ENCODE peak calls at places on chromosome 19, in six cellular contexts. D is tibial nerve; C is iris pigment epithelial cell; G is GM12865; Z is CD4-positive, alpha-beta T cell; U is foreskin keratinocyte. V is an unnamed sample.

GRCh38 chr19:20167020-20167644 is at the start of gene ZNF486:
- DNase-seq in D (peak), C (peak), G (peak), Z (peak), U (peak), V (peak)

GRCh38 chr19:49222528-49222927 is 64.9 kb downstream of the TRPM4 start:
- DNase-seq in D (no peak), C (no peak), G (no peak), Z (no peak), U (no peak), V (no peak)

GRCh38 chr19:45814851-45815481 is at the start of gene RSPH6A:
- DNase-seq in D (no peak), C (no peak), G (no peak), Z (no peak), U (no peak), V (no peak)

GRCh38 chr19:58544591-58545285 is 874 bp downstream of the TRIM28 start:
- DNase-seq in D (no peak), C (peak), G (peak), Z (peak), U (no peak), V (peak)

GRCh38 chr19:30202060-30202600 is 170.1 kb upstream of the ZNF536 start:
- DNase-seq in D (no peak), C (no peak), G (no peak), Z (no peak), U (no peak), V (no peak)

GRCh38 chr19:30877591-30878230 is 471.5 kb downstream of the TSHZ3 start:
- DNase-seq in D (peak), C (no peak), G (no peak), Z (no peak), U (no peak), V (peak)

GRCh38 chr19:3479819-3480215 is 508 bp downstream of the SMIM24 start:
- DNase-seq in D (no peak), C (no peak), G (peak), Z (no peak), U (no peak), V (no peak)

GRCh38 chr19:27764186-27764804 is 1448.7 kb downstream of the UQCRFS1 start:
- DNase-seq in D (no peak), C (no peak), G (no peak), Z (no peak), U (no peak), V (no peak)

GRCh38 chr19:49679832-49680472 is 2.9 kb downstream of the PRMT1 start:
- DNase-seq in D (no peak), C (no peak), G (no peak), Z (no peak), U (no peak), V (no peak)

GRCh38 chr19:2271516-2272103 is 10.4 kb downstream of the PEAK3 start:
- DNase-seq in D (no peak), C (peak), G (no peak), Z (no peak), U (peak), V (no peak)

GRCh38 chr19:38665950-38666661 is 18.7 kb downstream of the ACTN4 start:
- DNase-seq in D (peak), C (no peak), G (no peak), Z (no peak), U (no peak), V (no peak)

GRCh38 chr19:5002143-5002542 is 33.2 kb downstream of the KDM4B start:
- DNase-seq in D (no peak), C (peak), G (no peak), Z (no peak), U (no peak), V (no peak)

GRCh38 chr19:17078920-17079709 is 3.5 kb downstream of the MYO9B start:
- DNase-seq in D (no peak), C (no peak), G (peak), Z (no peak), U (no peak), V (peak)

GRCh38 chr19:8567522-8568172 is 9.6 kb downstream of the MYO1F start:
- DNase-seq in D (no peak), C (no peak), G (no peak), Z (no peak), U (no peak), V (peak)

GRCh38 chr19:33192010-33192409 is 2.1 kb upstream of the LRP3 start:
- DNase-seq in D (no peak), C (no peak), G (no peak), Z (no peak), U (no peak), V (no peak)

GRCh38 chr19:6354098-6354674 is 7.1 kb upstream of the CLPP start:
- DNase-seq in D (no peak), C (no peak), G (no peak), Z (no peak), U (no peak), V (no peak)

GRCh38 chr19:35070471-35070870 is 28.9 kb downstream of the HPN start:
- DNase-seq in D (no peak), C (no peak), G (no peak), Z (no peak), U (no peak), V (no peak)

GRCh38 chr19:9913237-9914000 is 22.9 kb downstream of the OLFM2 start:
- DNase-seq in D (no peak), C (no peak), G (no peak), Z (no peak), U (no peak), V (peak)

GRCh38 chr19:46745521-46746280 is at the start of gene FKRP:
- DNase-seq in D (no peak), C (no peak), G (no peak), Z (no peak), U (no peak), V (no peak)

GRCh38 chr19:19053508-19054314 is 10.1 kb upstream of the SLC25A42 start:
- DNase-seq in D (no peak), C (peak), G (peak), Z (peak), U (no peak), V (peak)

GRCh38 chr19:53172892-53173291 is 14.0 kb upstream of the ZNF347 start:
- DNase-seq in D (no peak), C (peak), G (no peak), Z (no peak), U (no peak), V (no peak)

GRCh38 chr19:44260343-44260681 is 626 bp downstream of the ZNF233 start:
- DNase-seq in D (no peak), C (no peak), G (no peak), Z (no peak), U (no peak), V (no peak)

GRCh38 chr19:49315111-49315510 is 9.9 kb downstream of the SLC6A16 start:
- DNase-seq in D (no peak), C (no peak), G (no peak), Z (no peak), U (no peak), V (no peak)

GRCh38 chr19:28154077-28154476 is 1058.9 kb downstream of the UQCRFS1 start:
- DNase-seq in D (no peak), C (no peak), G (no peak), Z (no peak), U (no peak), V (no peak)

GRCh38 chr19:14400913-14401312 is 18.2 kb downstream of the DDX39A start:
- DNase-seq in D (no peak), C (peak), G (peak), Z (no peak), U (no peak), V (no peak)

V was measured in testis.